ENCODE peak calls at places on chromosomes 3 and 15, in eight cellular contexts. Z is HCT116, G is GM12878, O is stomach, N is transverse colon, A is endothelial cell of umbilical vein, E is spleen, J is IMR-90. H is an unnamed sample.

GRCh38 chr3:71389911-71390573 is 193.5 kb downstream of the FOXP1 start:
- DNase-seq in O (peak; percentile 74), N (peak; percentile 67), G (no peak), Z (no peak), E (peak; percentile 78), A (peak; percentile 95), J (peak; percentile 65), H (peak; percentile 29)

GRCh38 chr3:15295506-15295905 is 36.9 kb downstream of the SH3BP5 start:
- DNase-seq in N (no peak), O (no peak), J (no peak), A (peak; percentile 98), Z (no peak), E (no peak), G (no peak), H (no peak)

GRCh38 chr15:88894348-88894818 is 961 bp downstream of the HAPLN3 start:
- DNase-seq in E (peak; percentile 91), A (peak; percentile 72), O (peak; percentile 76), G (no peak), N (peak; percentile 74), Z (no peak), J (no peak), H (peak; percentile 52)

GRCh38 chr3:193851416-193851815 is 258.4 kb downstream of the OPA1 start:
- DNase-seq in A (peak; percentile 48), O (no peak), N (no peak), J (no peak), G (no peak), Z (no peak), E (no peak), H (no peak)

GRCh38 chr3:39750677-39751076 is 58.7 kb upstream of the MYRIP start:
- DNase-seq in E (no peak), G (no peak), O (no peak), J (no peak), A (peak; percentile 30), Z (no peak), N (no peak), H (no peak)

GRCh38 chr3:1824359-1824758 is 274.3 kb upstream of the CNTN4 start:
- DNase-seq in A (no peak), J (no peak), G (no peak), Z (no peak), E (no peak), O (no peak), N (no peak), H (no peak)

GRCh38 chr3:15804553-15805095 is 6.8 kb upstream of the ANKRD28 start:
- DNase-seq in A (no peak), E (no peak), N (no peak), O (no peak), J (no peak), Z (no peak), G (peak; percentile 69), H (no peak)

GRCh38 chr3:76198086-76198485 is 412.7 kb upstream of the ZNF717 start:
- DNase-seq in Z (no peak), O (no peak), E (no peak), G (no peak), J (no peak), A (no peak), N (no peak), H (no peak)

GRCh38 chr15:57146394-57147140 is 228.1 kb downstream of the TCF12 start:
- DNase-seq in Z (peak; percentile 8), E (no peak), G (no peak), J (peak; percentile 73), A (peak; percentile 69), O (no peak), N (no peak), H (no peak)

GRCh38 chr15:68511073-68511991 is 67.5 kb upstream of the CORO2B start:
- DNase-seq in A (no peak), Z (no peak), O (no peak), J (peak; percentile 57), N (no peak), G (no peak), E (no peak), H (no peak)

GRCh38 chr15:86839502-86839901 is 759.8 kb downstream of the AGBL1 start:
- DNase-seq in A (no peak), N (no peak), O (no peak), J (no peak), E (no peak), G (no peak), Z (no peak), H (no peak)

GRCh38 chr15:87793736-87794135 is 462.8 kb downstream of the NTRK3 start:
- DNase-seq in J (peak; percentile 37), G (no peak), E (no peak), Z (no peak), A (no peak), N (no peak), O (no peak), H (no peak)

GRCh38 chr3:197202694-197203093 is 95.7 kb downstream of the DLG1 start:
- DNase-seq in E (no peak), G (no peak), A (no peak), N (no peak), O (no peak), J (no peak), Z (no peak), H (no peak)

GRCh38 chr15:79903137-79903536 is 6.3 kb upstream of the MTHFS start:
- DNase-seq in O (no peak), G (no peak), A (no peak), N (no peak), Z (no peak), J (no peak), E (no peak), H (no peak)
- H3K4me1 ChIP-seq in O (no peaks in the 10 kb centered on the region), G (peaks cover 22% of the 10 kb centered on the region), A (peaks cover 6% of the 10 kb centered on the region), N (no peaks in the 10 kb centered on the region), Z (no peaks in the 10 kb centered on the region), J (peaks cover 6% of the 10 kb centered on the region), E (peaks cover 55% of the 10 kb centered on the region), H (peaks cover 7% of the 10 kb centered on the region)

GRCh38 chr3:62188547-62189375 is 184.6 kb downstream of the FEZF2 start:
- DNase-seq in Z (peak; percentile 7), J (peak; percentile 75), O (peak; percentile 76), A (peak; percentile 80), N (peak; percentile 76), G (no peak), E (peak; percentile 82), H (peak; percentile 87)
- H3K27ac ChIP-seq in Z (no peak overlapping the region), J (no peak overlapping the region), O (no peak overlapping the region), A (no peak overlapping the region), N (no peak overlapping the region), G (no peak overlapping the region), E (no peak overlapping the region), H (no peak overlapping the region)

DNA sequence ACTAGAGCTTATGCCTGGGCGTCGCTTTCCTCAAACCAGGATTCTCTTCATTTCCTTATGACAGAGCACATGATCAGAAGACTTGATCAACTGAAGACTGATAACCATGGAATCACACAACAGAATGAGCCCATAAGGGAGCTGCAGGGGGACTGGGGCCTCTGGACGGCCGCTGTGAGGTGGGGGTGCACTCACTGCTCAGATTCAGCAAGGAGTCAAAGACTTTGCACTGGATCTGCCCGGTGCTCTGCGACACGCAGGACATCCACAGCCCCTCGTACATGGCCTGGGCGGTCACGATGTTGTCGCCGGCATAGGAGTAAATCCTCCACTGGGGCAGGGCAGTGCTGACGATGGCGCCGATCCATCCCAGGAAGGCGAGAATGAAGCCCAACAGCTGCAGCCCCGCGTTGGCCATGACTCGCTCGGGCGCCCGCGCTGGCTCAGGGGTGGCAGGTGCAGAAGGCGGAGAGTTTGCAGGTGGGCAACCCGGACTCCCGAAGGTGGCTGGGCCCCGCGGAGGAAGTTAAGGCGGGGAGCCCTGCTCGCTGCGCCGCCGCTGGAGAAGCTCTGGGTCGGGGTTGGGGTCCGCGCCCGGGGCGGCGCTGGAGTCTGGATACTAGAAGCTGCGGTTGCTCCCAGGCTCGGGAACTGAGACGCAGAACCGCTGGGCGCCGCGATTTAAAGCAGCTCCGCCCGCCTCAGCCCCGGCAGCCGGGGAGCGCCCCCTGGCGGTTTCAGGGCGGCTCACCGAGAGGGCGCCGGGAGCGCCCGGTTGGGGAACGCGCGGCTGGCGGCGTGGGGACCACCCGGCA is at the start of gene CLDN1:
- DNase-seq in A (peak; percentile 67), Z (peak; percentile 24), N (peak; percentile 84), J (peak; percentile 69), E (peak; percentile 90), O (peak; percentile 85), G (no peak), H (peak; percentile 90)
- TF ChIP-seq POLR2A in A (no peak), Z (no peak), N (no peak), J (peak; percentile 63), E (no peak), O (no peak), G (no peak), H (peak; percentile 57)

DNA sequence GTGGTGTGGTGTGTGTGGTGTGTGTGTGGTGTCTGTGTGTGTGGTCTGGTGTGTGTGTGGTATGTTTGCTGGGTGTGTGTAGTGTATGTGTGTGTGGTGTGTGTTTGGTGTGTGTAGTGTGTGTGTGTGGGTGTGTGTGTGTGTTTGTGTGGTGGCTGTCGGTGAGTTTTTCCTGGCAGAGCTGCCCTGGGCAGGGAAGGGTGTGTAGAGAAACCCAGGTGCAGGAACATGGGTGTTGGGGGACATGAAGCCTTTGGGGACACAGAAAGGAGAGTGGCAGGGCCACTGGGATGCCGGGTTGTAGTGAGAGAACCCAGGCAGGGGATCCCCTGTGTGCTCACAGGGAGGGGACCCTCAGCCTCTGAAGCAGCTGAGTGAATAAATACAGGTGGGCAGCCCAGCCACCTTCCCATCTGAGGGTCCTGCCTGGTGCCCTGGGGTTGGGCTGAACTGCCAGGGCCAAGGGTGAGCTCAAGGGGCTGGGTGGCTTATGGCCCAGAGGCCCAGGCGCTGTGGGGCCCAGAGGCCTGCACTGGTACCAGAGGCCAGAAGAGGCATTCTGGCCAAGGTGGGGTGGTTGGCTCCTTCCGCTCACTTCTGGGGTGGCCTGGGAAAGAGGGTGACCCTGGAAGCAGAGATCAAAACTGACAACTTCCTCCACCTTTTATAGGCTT is 48.5 kb upstream of the CTSH start:
- DNase-seq in N (no peak), Z (no peak), O (no peak), E (no peak), A (no peak), G (no peak), J (no peak), H (no peak)
- H3K4me1 ChIP-seq in N (peaks cover 8% of the 10 kb centered on the region), Z (peaks cover 29% of the 10 kb centered on the region), O (peaks cover 19% of the 10 kb centered on the region), E (peaks cover 28% of the 10 kb centered on the region), A (peaks cover 4% of the 10 kb centered on the region), G (peaks cover 21% of the 10 kb centered on the region), J (peaks cover 21% of the 10 kb centered on the region), H (peaks cover 16% of the 10 kb centered on the region)

DNA sequence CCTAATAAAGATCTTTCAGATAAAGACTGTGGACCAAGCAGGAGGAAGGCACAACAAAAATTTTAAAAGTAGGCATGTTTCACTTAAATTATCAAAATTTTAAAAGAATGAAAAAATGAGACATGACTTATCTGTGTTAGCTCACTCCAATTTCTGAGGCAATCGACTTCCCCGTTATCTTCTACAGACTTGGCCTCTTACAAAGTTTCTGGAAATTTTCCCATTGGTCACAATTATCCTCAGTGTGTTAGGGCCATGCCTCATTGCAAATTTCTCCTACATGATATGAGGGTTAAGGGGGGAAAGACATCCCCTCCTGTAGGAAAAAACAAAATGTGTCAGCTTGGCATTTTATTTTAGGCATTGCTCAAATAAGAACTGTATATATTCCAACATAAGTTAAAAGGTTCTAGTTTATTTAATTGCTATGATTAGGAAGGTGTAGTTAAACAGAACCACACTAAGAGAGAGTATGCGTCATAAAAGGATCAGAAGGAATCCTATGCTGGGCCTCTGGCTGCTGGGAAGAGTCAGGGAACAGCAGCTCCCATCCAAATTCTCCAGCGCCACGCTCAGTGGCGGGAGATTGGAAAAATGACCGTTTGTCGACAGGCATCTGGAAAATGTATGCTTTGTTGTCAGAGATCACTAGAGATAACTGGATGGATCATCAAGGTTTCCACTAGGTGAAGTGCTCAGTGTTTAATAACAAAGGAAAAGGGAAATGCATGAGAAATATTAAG is 463.6 kb upstream of the NR2F2 start:
- DNase-seq in J (no peak), O (no peak), N (no peak), A (no peak), Z (no peak), E (no peak), G (no peak), H (no peak)
- H3K27ac ChIP-seq in J (no peak overlapping the region), O (no peak overlapping the region), N (no peak overlapping the region), A (no peak overlapping the region), Z (no peak overlapping the region), E (no peak overlapping the region), G (no peak overlapping the region), H (no peak overlapping the region)

GRCh38 chr3:171810278-171811058 is at the start of gene PLD1:
- DNase-seq in A (peak; percentile 78), Z (peak; percentile 63), O (peak; percentile 89), G (no peak), E (peak; percentile 91), N (peak; percentile 89), J (peak; percentile 79), H (peak; percentile 89)
- TF ChIP-seq POLR2A in A (peak; percentile 82), Z (peak; percentile 37), O (no peak), G (no peak), E (no peak), N (peak; percentile 80), J (peak; percentile 71), H (peak; percentile 77)

H was measured in adrenal gland.